ENCODE peak calls at places on chromosomes 4 and X, in eight cellular contexts. M is esophagus squamous epithelium, C is adrenal gland, S is HepG2, B is body of pancreas, J is heart left ventricle, O is stomach, W is ovary. R is an unnamed sample.

GRCh38 chrX:14026121-14026520 is 3.6 kb downstream of the GEMIN8 start:
- DNase-seq in M (no peak), C (no peak), S (no peak), B (no peak), J (no peak), O (no peak), W (no peak), R (no peak)

GRCh38 chrX:26442340-26442739 is 226.4 kb downstream of the MAGEB5 start:
- DNase-seq in M (no peak), C (peak), S (no peak), B (peak), J (no peak), O (no peak), W (no peak), R (peak)

GRCh38 chr4:98662619-98663225 is 4.3 kb upstream of the TSPAN5 start:
- DNase-seq in M (no peak), C (no peak), S (no peak), B (peak), J (no peak), O (no peak), W (no peak), R (no peak)

GRCh38 chrX:38500886-38501285 is 60.5 kb upstream of the TSPAN7 start:
- DNase-seq in M (no peak), C (no peak), S (no peak), B (no peak), J (no peak), O (no peak), W (no peak), R (no peak)

GRCh38 chr4:46648088-46648744 is 258.3 kb upstream of the GABRA2 start:
- DNase-seq in M (no peak), C (no peak), S (peak), B (no peak), J (no peak), O (no peak), W (no peak), R (peak)

GRCh38 chr4:65083076-65083475 is 587.2 kb downstream of the EPHA5 start:
- DNase-seq in M (no peak), C (no peak), S (no peak), B (no peak), J (no peak), O (no peak), W (no peak), R (no peak)

GRCh38 chr4:145618210-145618911 is 824 bp upstream of the MMAA start:
- DNase-seq in M (no peak), C (peak), S (no peak), B (peak), J (no peak), O (no peak), W (peak), R (no peak)

GRCh38 chr4:108943971-108944370 is 181.1 kb upstream of the ETNPPL start:
- DNase-seq in M (no peak), C (no peak), S (no peak), B (no peak), J (no peak), O (no peak), W (no peak), R (no peak)

GRCh38 chr4:24973471-24974251 is 57.1 kb downstream of the LGI2 start:
- DNase-seq in M (no peak), C (peak), S (peak), B (peak), J (peak), O (peak), W (no peak), R (peak)

GRCh38 chr4:67909910-67910905 is 26.4 kb upstream of the TMPRSS11D start:
- DNase-seq in M (no peak), C (no peak), S (peak), B (no peak), J (no peak), O (no peak), W (no peak), R (no peak)

GRCh38 chr4:122823476-122823875 is 3.2 kb upstream of the FGF2 start:
- DNase-seq in M (no peak), C (no peak), S (no peak), B (no peak), J (no peak), O (no peak), W (no peak), R (no peak)

GRCh38 chrX:42466706-42467105 is 311.3 kb downstream of the PPP1R2C start:
- DNase-seq in M (no peak), C (no peak), S (no peak), B (no peak), J (no peak), O (no peak), W (no peak), R (no peak)

DNA sequence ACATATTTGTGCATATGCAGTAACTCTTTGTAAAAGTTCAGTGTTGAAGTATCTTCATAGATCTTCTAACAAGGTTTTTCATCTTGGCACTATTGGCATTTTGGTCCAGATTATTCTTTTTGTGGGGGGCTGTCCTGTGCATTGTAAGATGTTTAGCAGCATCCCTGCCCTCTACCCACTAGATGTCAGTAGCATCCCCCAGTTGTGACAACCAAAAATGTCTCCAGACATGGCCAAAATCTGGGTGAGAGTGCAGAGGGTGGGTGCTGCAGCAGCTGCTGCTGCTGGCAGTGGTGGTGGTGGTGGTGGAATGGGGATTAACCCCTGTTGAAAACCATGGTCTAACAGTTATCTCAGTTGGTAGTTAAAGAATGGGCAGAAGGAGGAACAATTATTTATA is 370.0 kb downstream of the GPAT3 start:
- DNase-seq in M (no peak), C (no peak), S (peak), B (no peak), J (no peak), O (no peak), W (no peak), R (no peak)
- TF ChIP-seq CTCF in M (peak), C (no peak), S (peak), B (no peak), J (no peak), O (no peak), W (no peak), R (no peak)

GRCh38 chr4:76213415-76214268 is at the start of gene SCARB2:
- DNase-seq in M (peak), C (peak), S (peak), B (peak), J (peak), O (peak), W (peak), R (peak)
- TF ChIP-seq POLR2A in M (peak), C (peak), S (peak), B (peak), J (no peak), O (no peak), W (peak), R (peak)

GRCh38 chr4:143488684-143489083 is 24.8 kb upstream of the SMARCA5 start:
- DNase-seq in M (no peak), C (no peak), S (no peak), B (no peak), J (no peak), O (no peak), W (no peak), R (no peak)

GRCh38 chr4:143481361-143481760 is 32.1 kb upstream of the SMARCA5 start:
- DNase-seq in M (no peak), C (no peak), S (no peak), B (no peak), J (no peak), O (no peak), W (no peak), R (no peak)

GRCh38 chr4:143486314-143486713 is 27.2 kb upstream of the SMARCA5 start:
- DNase-seq in M (no peak), C (no peak), S (no peak), B (no peak), J (no peak), O (no peak), W (no peak), R (no peak)

GRCh38 chr4:143477487-143477886 is 36.0 kb upstream of the SMARCA5 start:
- DNase-seq in M (no peak), C (no peak), S (no peak), B (no peak), J (no peak), O (no peak), W (no peak), R (no peak)

DNA sequence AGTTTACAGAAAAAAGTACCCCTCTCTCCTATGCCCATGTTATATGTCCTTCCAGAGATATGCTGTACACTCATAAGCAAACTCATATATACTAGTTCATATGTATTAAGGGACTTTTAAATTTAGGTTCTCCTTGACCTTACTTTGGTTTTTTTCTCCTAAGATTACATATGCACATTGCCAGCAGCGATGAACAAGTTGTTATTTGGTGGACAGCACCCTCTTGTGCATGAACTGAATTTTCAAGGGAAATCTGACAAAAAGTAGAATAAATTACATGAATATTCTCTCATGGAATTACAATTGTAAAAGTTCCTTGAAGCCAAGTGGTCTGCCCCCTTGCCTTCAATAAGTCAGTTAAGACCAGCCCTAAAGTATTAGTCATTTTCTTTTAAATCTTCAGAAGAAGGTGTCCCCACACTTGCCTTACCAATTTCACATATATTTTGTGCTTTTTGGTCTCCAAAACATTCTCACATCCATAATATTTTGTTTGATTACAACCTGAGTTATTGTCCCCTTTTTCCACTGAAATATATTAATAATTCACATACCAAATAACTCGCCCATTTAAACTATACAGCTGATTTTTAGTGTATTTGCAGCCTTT is 30.6 kb upstream of the SMARCA5 start:
- DNase-seq in M (no peak), C (peak), S (peak), B (peak), J (no peak), O (no peak), W (peak), R (peak)
- TF ChIP-seq CTCF in M (peak), C (peak), S (peak), B (peak), J (peak), O (peak), W (peak), R (peak)

DNA sequence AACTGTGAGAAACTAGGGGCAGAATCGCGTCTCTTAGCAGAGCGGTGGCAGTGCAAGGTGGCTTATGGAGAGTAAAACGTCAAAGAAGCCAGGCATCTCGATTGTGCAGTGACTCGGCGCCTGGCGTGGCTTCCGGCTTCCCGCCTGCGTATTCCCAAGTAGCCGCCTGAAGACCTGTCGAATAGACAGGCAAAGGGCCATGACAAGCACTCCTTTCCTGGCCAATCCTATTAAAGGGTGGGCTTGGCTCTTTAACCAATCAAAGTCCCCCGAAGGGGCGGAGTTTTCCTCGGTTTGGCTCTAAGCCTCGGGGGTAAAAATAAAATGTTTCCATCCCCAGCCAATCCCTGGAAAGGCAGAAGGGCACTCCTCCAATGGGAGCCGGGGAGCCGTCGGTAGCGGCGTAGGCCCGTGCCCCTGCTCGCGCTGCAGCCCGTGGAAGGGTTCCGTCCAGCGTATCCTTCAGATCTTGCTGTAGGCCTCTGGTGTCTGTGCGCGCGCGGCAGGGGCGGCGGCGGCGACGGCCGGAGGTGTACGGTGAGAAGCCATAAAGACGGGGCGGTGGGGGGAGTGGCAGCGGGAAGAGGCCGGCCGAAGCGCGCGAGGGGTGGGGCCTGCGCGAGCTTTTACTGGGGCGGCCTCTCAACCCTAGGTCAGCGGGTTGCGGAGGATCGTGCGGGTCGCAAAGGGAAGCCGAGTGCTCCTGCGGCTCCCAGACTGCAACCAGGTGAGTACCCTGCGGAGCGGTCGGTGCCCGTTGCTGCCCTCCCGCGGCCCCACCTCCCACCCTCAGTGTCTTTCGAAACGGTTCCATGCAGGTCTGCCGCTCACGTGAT is at the start of gene KANTR:
- DNase-seq in M (peak), C (peak), S (peak), B (peak), J (peak), O (peak), W (peak), R (peak)
- TF ChIP-seq POLR2A in M (peak), C (peak), S (peak), B (peak), J (no peak), O (no peak), W (peak), R (peak)

GRCh38 chr4:124202106-124202505 is 510.4 kb downstream of the ANKRD50 start:
- DNase-seq in M (no peak), C (peak), S (no peak), B (peak), J (peak), O (no peak), W (peak), R (peak)
- TF ChIP-seq CTCF in M (peak), C (no peak), S (no peak), B (no peak), J (peak), O (no peak), W (no peak), R (peak)

DNA sequence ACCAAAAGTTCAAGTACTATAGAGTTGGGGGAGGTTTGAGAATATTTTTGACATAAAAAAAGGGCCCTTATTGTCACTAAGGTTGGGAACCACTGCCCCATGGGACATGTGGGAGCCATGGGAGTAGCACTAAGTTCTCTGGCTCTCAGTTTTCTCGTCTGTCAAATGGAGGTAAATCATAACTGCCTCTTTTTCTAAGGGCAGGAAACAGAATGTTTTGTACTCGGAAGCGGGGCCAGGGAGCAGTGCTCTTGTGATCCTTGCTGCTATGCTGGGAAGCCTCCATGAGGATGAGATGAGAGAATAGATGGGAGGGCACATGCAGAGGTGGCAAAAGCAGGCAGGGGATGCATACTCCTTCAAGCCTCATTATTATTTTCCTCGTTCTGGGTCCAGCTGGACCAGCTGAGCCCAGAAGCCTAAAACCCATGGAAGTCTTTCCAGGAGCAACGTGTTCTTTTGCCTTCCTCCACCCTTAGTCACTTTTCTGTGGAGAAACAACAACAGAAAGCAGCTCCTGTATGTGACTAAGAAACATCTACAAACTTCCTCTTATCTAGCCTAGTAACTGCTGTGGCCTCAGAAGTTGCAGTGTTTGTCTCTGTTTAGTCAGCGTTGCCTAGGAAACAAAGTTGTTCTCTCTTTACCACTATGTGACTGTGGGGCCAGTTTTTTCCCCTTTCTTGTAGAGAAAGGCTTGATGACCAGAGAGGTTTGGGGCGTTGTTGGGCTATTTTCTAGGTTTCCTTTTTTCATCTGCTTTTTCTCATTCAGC is 64.8 kb downstream of the TSC22D3 start:
- DNase-seq in M (peak), C (peak), S (peak), B (peak), J (no peak), O (no peak), W (peak), R (peak)
- TF ChIP-seq POLR2A in M (peak), C (peak), S (no peak), B (peak), J (no peak), O (no peak), W (no peak), R (no peak)

R was measured in testis.